ENCODE peak calls at places on chromosomes 2 and 18, in four cellular contexts. F is heart left ventricle, O is SJCRH30, T is neural progenitor cell. X is an unnamed sample.

GRCh38 chr2:60581461-60582282 is 28.2 kb upstream of the BCL11A start:
- DNase-seq in F (peak; percentile 68), O (peak; percentile 84), T (peak; percentile 87), X (peak; percentile 53)

GRCh38 chr2:57987835-57988573 is 58.6 kb upstream of the VRK2 start:
- DNase-seq in F (no peak), O (no peak), T (no peak), X (no peak)

GRCh38 chr2:239326831-239327535 is 73.8 kb downstream of the HDAC4 start:
- DNase-seq in F (peak; percentile 16), O (peak; percentile 91), T (no peak), X (no peak)

GRCh38 chr2:54332386-54332785 is 76.4 kb upstream of the TSPYL6 start:
- DNase-seq in F (no peak), O (no peak), T (no peak), X (no peak)

GRCh38 chr2:39688181-39688580 is 22.5 kb downstream of the TMEM178A start:
- DNase-seq in F (no peak), O (no peak), T (no peak), X (no peak)

GRCh38 chr2:199973703-199974102 is 18.3 kb downstream of the MAIP1 start:
- DNase-seq in F (no peak), O (peak; percentile 69), T (peak; percentile 48), X (no peak)

GRCh38 chr2:105179469-105180372 is 61.8 kb upstream of the GPR45 start:
- DNase-seq in F (peak; percentile 26), O (peak; percentile 75), T (peak; percentile 53), X (peak; percentile 78)

GRCh38 chr2:118875298-118875697 is 27.9 kb upstream of the EN1 start:
- DNase-seq in F (no peak), O (no peak), T (no peak), X (no peak)

GRCh38 chr18:49565656-49566055 is 3.8 kb downstream of the LIPG start:
- DNase-seq in F (peak; percentile 44), O (no peak), T (peak; percentile 63), X (peak; percentile 68)

GRCh38 chr2:131016826-131017596 is 76.2 kb downstream of the FAM168B start:
- DNase-seq in F (no peak), O (no peak), T (no peak), X (peak; percentile 11)

GRCh38 chr2:240783819-240784621 is 36.0 kb downstream of the KIF1A start:
- DNase-seq in F (no peak), O (no peak), T (no peak), X (no peak)

GRCh38 chr2:227280895-227281294 is 44.2 kb upstream of the MFF start:
- DNase-seq in F (no peak), O (peak; percentile 17), T (no peak), X (no peak)

GRCh38 chr2:96860065-96861029 is 2.5 kb upstream of the ANKRD39 start:
- DNase-seq in F (no peak), O (no peak), T (no peak), X (no peak)

GRCh38 chr2:70930371-70931329 is 5.0 kb upstream of the ATP6V1B1 start:
- DNase-seq in F (no peak), O (no peak), T (no peak), X (no peak)

GRCh38 chr2:99624682-99625081 is 134.9 kb upstream of the REV1 start:
- DNase-seq in F (no peak), O (no peak), T (no peak), X (no peak)

GRCh38 chr2:147355706-147356105 is 489.1 kb upstream of the ACVR2A start:
- DNase-seq in F (no peak), O (no peak), T (no peak), X (no peak)

GRCh38 chr18:56952026-56952425 is 194.9 kb upstream of the BOD1L2 start:
- DNase-seq in F (no peak), O (peak; percentile 72), T (no peak), X (no peak)

GRCh38 chr2:26971911-26972786 is 1.7 kb downstream of the MAPRE3 start:
- DNase-seq in F (no peak), O (no peak), T (no peak), X (peak; percentile 36)

GRCh38 chr2:129907256-129907973 is 72.1 kb upstream of the RAB6C start:
- DNase-seq in F (no peak), O (no peak), T (no peak), X (no peak)

GRCh38 chr2:129906861-129907235 is 72.6 kb upstream of the RAB6C start:
- DNase-seq in F (no peak), O (no peak), T (no peak), X (no peak)

GRCh38 chr2:129909648-129910418 is 69.6 kb upstream of the RAB6C start:
- DNase-seq in F (no peak), O (no peak), T (no peak), X (no peak)

GRCh38 chr2:129910446-129911362 is 68.8 kb upstream of the RAB6C start:
- DNase-seq in F (no peak), O (no peak), T (no peak), X (no peak)

GRCh38 chr2:129908721-129909373 is 70.6 kb upstream of the RAB6C start:
- DNase-seq in F (no peak), O (no peak), T (no peak), X (no peak)
- H3K4me3 ChIP-seq in F (no peak overlapping the region), O (no peak overlapping the region), T (no peak overlapping the region), X (no peak overlapping the region)

DNA sequence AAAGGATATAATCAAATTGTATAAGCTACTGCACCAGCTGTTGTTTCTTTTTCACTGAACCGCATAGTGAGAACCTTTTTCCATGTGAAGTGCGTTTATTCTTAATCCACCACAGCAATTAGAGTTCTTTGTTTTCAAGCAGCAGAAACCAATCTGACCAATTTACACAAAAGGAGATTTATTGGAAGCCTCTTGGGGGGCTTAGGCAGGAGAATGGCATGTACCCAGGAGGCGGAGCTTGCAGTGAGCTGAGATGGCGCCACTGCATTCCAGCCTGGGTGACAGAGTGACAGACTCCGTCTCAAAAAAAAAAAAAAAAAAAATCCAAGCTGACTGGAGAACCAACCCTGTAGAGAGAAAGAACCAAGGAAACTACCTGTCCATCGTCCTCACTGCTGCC is 10.0 kb downstream of the ADNP2 start:
- DNase-seq in F (no peak), O (no peak), T (peak; percentile 72), X (no peak)
- H3K9me3 ChIP-seq in F (no peaks in the 10 kb centered on the region), O (no peaks in the 10 kb centered on the region), T (no peaks in the 10 kb centered on the region), X (no peaks in the 10 kb centered on the region)

GRCh38 chr2:3313845-3314375 is 63.7 kb downstream of the EIPR1 start:
- DNase-seq in F (no peak), O (no peak), T (no peak), X (no peak)
- H3K36me3 ChIP-seq in F (peaks cover 11% of the 10 kb centered on the region), O (peaks cover 3% of the 10 kb centered on the region), T (no peaks in the 10 kb centered on the region), X (no peaks in the 10 kb centered on the region)

GRCh38 chr2:112156152-112156986 is 18.2 kb downstream of the FBLN7 start:
- DNase-seq in F (no peak), O (peak; percentile 88), T (peak; percentile 60), X (peak; percentile 34)

GRCh38 chr2:112157472-112157871 is 19.3 kb downstream of the FBLN7 start:
- DNase-seq in F (no peak), O (no peak), T (no peak), X (no peak)

GRCh38 chr2:112154246-112155110 is 16.3 kb downstream of the FBLN7 start:
- DNase-seq in F (no peak), O (no peak), T (no peak), X (no peak)

GRCh38 chr2:112153501-112153900 is 15.3 kb downstream of the FBLN7 start:
- DNase-seq in F (no peak), O (no peak), T (no peak), X (no peak)

GRCh38 chr2:112155331-112156151 is 17.4 kb downstream of the FBLN7 start:
- DNase-seq in F (no peak), O (peak; percentile 80), T (no peak), X (peak; percentile 26)
- H3K4me3 ChIP-seq in F (no peak overlapping the region), O (peak overlapping the region; percentile 44), T (no peak overlapping the region), X (no peak overlapping the region)

GRCh38 chr18:9290171-9290570 is 44.4 kb upstream of the TWSG1 start:
- DNase-seq in F (no peak), O (peak; percentile 1), T (no peak), X (no peak)

GRCh38 chr18:9296233-9297006 is 38.2 kb upstream of the TWSG1 start:
- DNase-seq in F (no peak), O (no peak), T (no peak), X (no peak)

GRCh38 chr18:9297007-9297393 is 37.6 kb upstream of the TWSG1 start:
- DNase-seq in F (no peak), O (no peak), T (no peak), X (no peak)

GRCh38 chr18:9292047-9292446 is 42.5 kb upstream of the TWSG1 start:
- DNase-seq in F (no peak), O (no peak), T (no peak), X (no peak)

GRCh38 chr18:9293948-9294347 is 40.6 kb upstream of the TWSG1 start:
- DNase-seq in F (no peak), O (no peak), T (no peak), X (no peak)
- H3K9me3 ChIP-seq in F (peaks cover 35% of the 10 kb centered on the region), O (no peaks in the 10 kb centered on the region), T (peaks cover 4% of the 10 kb centered on the region), X (peaks cover 8% of the 10 kb centered on the region)

GRCh38 chr2:46993501-46993900 is 77.9 kb upstream of the MCFD2 start:
- DNase-seq in F (no peak), O (no peak), T (no peak), X (no peak)

GRCh38 chr2:46990231-46990588 is 74.6 kb upstream of the MCFD2 start:
- DNase-seq in F (no peak), O (no peak), T (no peak), X (no peak)

GRCh38 chr2:46992776-46993175 is 77.2 kb upstream of the MCFD2 start:
- DNase-seq in F (no peak), O (no peak), T (no peak), X (no peak)

GRCh38 chr2:46989491-46990230 is 74.1 kb upstream of the MCFD2 start:
- DNase-seq in F (no peak), O (peak; percentile 32), T (no peak), X (no peak)

DNA sequence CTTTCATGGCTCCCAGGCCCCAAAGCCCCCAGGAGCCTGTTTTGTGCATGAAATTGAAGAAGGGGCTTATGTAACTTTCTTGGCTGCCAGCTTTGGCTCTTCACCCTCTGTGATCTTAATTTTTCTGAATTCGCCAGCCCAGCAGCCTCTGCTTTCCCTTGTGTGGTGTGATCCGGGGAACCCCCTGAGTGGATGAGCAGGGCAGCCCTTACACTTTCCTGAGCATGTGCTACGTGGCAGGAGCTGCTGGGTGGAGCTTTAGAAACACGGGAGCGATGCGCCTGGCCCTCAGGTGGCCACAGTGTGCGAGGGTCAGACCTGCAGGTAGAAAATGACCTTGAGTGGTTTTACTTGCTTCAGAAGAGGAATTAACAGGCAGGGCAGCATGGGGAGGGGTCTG is 76.4 kb upstream of the MCFD2 start:
- DNase-seq in F (no peak), O (no peak), T (no peak), X (no peak)
- H3K36me3 ChIP-seq in F (peaks cover 31% of the 10 kb centered on the region), O (peaks cover 6% of the 10 kb centered on the region), T (no peaks in the 10 kb centered on the region), X (peaks cover 46% of the 10 kb centered on the region)

GRCh38 chr2:43005975-43006833 is 213.8 kb upstream of the HAAO start:
- DNase-seq in F (peak; percentile 10), O (no peak), T (no peak), X (no peak)
- H3K4me3 ChIP-seq in F (no peak overlapping the region), O (no peak overlapping the region), T (no peak overlapping the region), X (no peak overlapping the region)